ENCODE peak calls at places on chromosomes 1 and 21, in nine cellular contexts. H, C, J, B, R, E, F, S and G are unnamed samples.
A peak's percentile ranks its signal among the peaks of the same experiment; 100 is the strongest.

GRCh38 chr1:111422546-111423391 is 4.8 kb downstream of the OVGP1 start:
- DNase-seq in F (peak; percentile 76), H (no peak), E (no peak), B (peak; percentile 64), C (peak; percentile 88), S (peak; percentile 26), J (no peak), R (no peak), G (no peak)

GRCh38 chr1:214990619-214991018 is 91.9 kb upstream of the KCNK2 start:
- DNase-seq in H (no peak), C (no peak), J (no peak), E (no peak), R (no peak), F (no peak), S (no peak), B (no peak), G (no peak)

GRCh38 chr1:119659628-119660027 is 11.6 kb upstream of the ZNF697 start:
- DNase-seq in B (no peak), H (no peak), C (no peak), F (peak; percentile 22), R (no peak), J (no peak), S (no peak), E (peak; percentile 83), G (no peak)

GRCh38 chr21:43703068-43703880 is 15.7 kb upstream of the PDXK start:
- DNase-seq in B (peak; percentile 80), R (no peak), C (peak; percentile 57), J (peak; percentile 85), S (no peak), E (no peak), F (peak; percentile 78), H (no peak), G (no peak)

GRCh38 chr21:42527489-42528158 is 14.0 kb downstream of the SLC37A1 start:
- DNase-seq in F (no peak), S (no peak), E (no peak), B (no peak), H (no peak), R (no peak), J (no peak), C (no peak), G (peak; percentile 33)

GRCh38 chr1:201603613-201604232 is 64.8 kb downstream of the NAV1 start:
- DNase-seq in R (no peak), E (no peak), B (no peak), J (peak; percentile 0), S (no peak), H (no peak), F (no peak), C (no peak), G (no peak)

GRCh38 chr1:110151175-110151715 is 951 bp downstream of the SLC6A17 start:
- DNase-seq in E (no peak), J (peak; percentile 27), H (no peak), S (no peak), C (no peak), B (no peak), F (no peak), R (no peak), G (no peak)

GRCh38 chr1:230708631-230709580 is 5.0 kb downstream of the AGT start:
- DNase-seq in R (no peak), C (peak; percentile 94), B (no peak), H (no peak), J (no peak), F (peak; percentile 89), E (no peak), S (no peak), G (peak; percentile 86)

GRCh38 chr1:28232558-28233263 is at the start of gene DNAJC8:
- DNase-seq in B (peak; percentile 98), J (peak; percentile 99), C (peak; percentile 89), R (peak; percentile 98), F (peak; percentile 97), H (peak; percentile 86), S (peak; percentile 97), E (peak; percentile 98), G (peak; percentile 99)

GRCh38 chr1:120178799-120179419 is 2.6 kb upstream of the SEC22B start:
- DNase-seq in J (no peak), E (no peak), H (no peak), S (no peak), B (no peak), R (no peak), F (no peak), C (no peak), G (no peak)

GRCh38 chr1:35637401-35637809 is 3.9 kb downstream of the PSMB2 start:
- DNase-seq in F (no peak), J (no peak), R (no peak), S (no peak), E (no peak), H (no peak), C (peak; percentile 28), B (no peak), G (no peak)

GRCh38 chr1:35640380-35641232 is 720 bp downstream of the PSMB2 start:
- DNase-seq in H (no peak), R (no peak), C (no peak), F (no peak), B (no peak), J (no peak), E (no peak), S (no peak), G (no peak)

GRCh38 chr1:35642472-35642955 is 1.2 kb upstream of the PSMB2 start:
- DNase-seq in H (no peak), B (no peak), S (no peak), E (no peak), C (no peak), F (peak; percentile 8), J (no peak), R (no peak), G (no peak)

GRCh38 chr1:35644204-35644603 is 2.9 kb upstream of the PSMB2 start:
- DNase-seq in S (no peak), R (no peak), B (no peak), F (no peak), C (no peak), J (no peak), H (no peak), E (no peak), G (no peak)

DNA sequence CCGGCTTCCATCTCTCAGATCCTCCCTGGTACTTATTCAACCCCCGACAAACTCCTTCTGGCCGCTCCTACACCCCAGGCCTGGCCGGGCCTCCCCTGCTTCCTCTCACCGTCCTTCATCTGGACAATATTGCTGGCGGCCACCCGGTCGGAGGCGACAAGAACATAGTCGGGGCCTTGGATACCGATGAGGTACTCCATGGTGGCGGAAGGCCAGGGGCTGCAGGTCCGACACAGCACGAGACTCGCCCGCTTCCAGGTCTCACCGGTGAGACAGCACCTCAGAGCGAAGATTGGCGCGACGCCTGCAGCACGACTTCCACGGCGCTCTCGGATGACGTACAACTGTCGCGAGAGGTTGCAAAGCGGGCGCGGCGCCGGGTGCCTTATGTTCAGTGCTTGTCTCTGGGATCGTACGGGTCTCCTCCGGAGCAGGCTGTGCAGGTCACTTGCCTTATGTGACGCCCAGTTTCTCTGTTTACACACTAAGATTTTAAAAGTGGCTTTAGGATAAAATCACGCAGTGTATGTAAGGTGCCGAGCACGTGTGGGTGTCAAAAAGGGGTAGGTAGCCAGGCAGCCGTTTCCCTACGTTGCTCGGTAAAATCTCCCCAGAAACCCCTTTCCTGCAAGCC is at the start of gene PSMB2:
- DNase-seq in J (peak; percentile 98), B (peak; percentile 98), R (peak; percentile 99), F (peak; percentile 98), E (peak; percentile 98), S (peak; percentile 95), C (peak; percentile 91), H (peak; percentile 66), G (peak; percentile 97)
- TF ChIP-seq POLR2AphosphoS5 in J (peak; percentile 98), B (peak; percentile 98), R (peak; percentile 94), F (peak; percentile 94), E (peak; percentile 94), S (peak; percentile 94), C (peak; percentile 91), H (no peak), G (peak; percentile 54)

DNA sequence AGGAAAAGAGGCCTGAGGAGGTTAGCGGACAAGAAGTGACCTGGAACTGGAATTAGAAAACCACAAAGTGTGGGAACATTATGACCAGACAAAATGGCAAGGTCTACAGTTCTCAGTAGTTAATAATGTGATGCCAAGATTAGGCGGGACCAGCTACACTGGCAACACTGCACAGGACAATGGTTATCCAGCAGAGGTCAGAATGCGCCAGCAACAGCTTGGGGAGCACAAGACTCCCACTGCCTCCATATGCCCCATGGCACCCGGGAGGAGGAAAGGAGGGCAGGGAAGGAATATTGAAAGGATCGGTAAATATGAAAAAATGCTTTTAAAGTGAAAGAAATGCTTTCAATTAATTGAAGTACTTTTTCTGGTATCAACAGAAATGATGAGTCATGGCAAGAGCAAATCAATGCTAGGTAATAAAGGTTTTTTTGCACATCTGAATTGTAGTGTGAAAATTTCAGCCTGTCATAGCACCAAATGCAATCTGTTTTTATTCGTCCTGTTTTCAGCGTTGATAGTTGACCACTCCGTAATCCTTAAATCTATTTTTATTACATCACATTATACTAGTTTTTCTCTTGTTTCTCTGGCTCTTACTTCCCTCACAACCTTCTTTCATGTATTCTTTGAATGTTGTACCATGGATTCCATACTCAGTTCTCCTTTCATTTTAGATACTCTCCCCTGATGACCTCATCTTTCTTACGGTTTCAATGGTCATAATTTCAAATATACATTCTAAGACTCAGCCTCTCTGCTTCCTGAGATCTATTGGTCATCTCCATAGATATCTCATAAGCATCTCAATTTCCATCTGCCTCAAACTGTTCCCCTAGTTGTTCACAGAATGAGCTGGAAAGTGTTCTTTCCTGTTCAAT is 30.7 kb downstream of the VCAM1 start:
- DNase-seq in B (no peak), R (no peak), S (no peak), F (no peak), C (no peak), J (no peak), H (no peak), E (no peak), G (no peak)
- TF ChIP-seq POLR2AphosphoS5 in B (no peak), R (no peak), S (no peak), F (no peak), C (no peak), J (no peak), H (no peak), E (no peak), G (no peak)

DNA sequence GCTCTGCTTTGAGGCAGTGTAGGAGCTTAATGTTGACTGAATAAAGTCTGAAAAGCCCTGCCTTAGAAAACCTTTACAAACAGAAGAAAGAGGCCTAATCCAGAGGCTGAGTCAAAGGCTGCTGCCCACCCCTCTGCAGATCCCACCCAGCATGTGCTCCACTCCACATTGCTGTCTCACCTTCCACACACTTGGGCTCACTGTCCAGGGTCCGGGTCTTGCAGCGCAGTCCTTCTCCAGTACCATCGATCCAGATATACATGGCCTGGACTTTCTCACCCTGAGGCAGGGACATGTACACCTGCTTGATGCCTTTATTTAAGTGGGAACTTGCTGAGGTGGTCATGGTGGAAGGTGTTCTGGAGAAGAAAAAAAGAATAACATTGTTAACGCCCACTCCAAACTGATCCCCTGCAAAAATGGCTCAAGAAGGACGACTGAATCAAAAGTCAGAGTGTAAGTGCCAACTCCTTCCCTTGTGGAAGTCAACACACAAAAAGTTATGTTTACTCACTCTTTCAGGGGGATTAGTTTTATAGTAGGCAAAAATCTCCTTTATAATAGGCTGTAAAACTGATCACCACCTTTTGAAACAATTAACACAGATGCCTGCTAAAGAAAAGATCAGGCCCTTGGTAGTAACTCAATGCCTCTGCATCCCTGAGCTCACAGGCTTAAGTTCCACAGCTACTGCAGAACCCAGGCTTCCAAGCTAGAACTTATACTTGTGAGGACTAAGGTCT is 3.0 kb downstream of the GLUL start:
- DNase-seq in J (no peak), F (no peak), S (no peak), B (no peak), R (no peak), C (no peak), H (no peak), E (no peak), G (no peak)
- TF ChIP-seq POLR2AphosphoS5 in J (no peak), F (no peak), S (no peak), B (peak; percentile 45), R (peak; percentile 64), C (no peak), H (no peak), E (no peak), G (no peak)

GRCh38 chr1:203290261-203291089 is 14.8 kb upstream of the BTG2 start:
- DNase-seq in B (peak; percentile 99), F (peak; percentile 99), H (peak; percentile 77), C (peak; percentile 53), E (peak; percentile 99), R (peak; percentile 100), S (peak; percentile 97), J (peak; percentile 99), G (peak; percentile 97)
- TF ChIP-seq POLR2AphosphoS5 in B (peak; percentile 94), F (peak; percentile 95), H (peak; percentile 77), C (no peak), E (peak; percentile 96), R (peak; percentile 97), S (peak; percentile 99), J (peak; percentile 99), G (no peak)